ENCODE peak calls at places on chromosomes 13 and 19, in seven cellular contexts. Z, I, X, Q, O, U and W are unnamed samples.

GRCh38 chr19:50264483-50265186 is 61.2 kb downstream of the MYH14 start:
- DNase-seq in O (no peak), I (no peak), U (no peak), X (no peak), Q (no peak), Z (no peak), W (no peak)

GRCh38 chr19:19113040-19113541 is 25.2 kb downstream of the TMEM161A start:
- DNase-seq in U (no peak), O (no peak), I (peak), Z (no peak), Q (peak), X (peak), W (peak)

GRCh38 chr13:79724348-79725103 is 243.6 kb downstream of the NDFIP2 start:
- DNase-seq in X (no peak), Q (peak), Z (no peak), O (no peak), I (no peak), U (peak), W (peak)

GRCh38 chr19:4913996-4914735 is 4.9 kb downstream of the UHRF1 start:
- DNase-seq in X (no peak), Z (no peak), O (no peak), I (no peak), Q (no peak), U (no peak), W (no peak)

GRCh38 chr13:64505511-64505910 is 2724.6 kb downstream of the PCDH9 start:
- DNase-seq in U (no peak), I (no peak), Q (peak), O (no peak), X (peak), Z (no peak), W (peak)

GRCh38 chr13:46361535-46361934 is 25.5 kb downstream of the RUBCNL start:
- DNase-seq in O (no peak), Z (no peak), U (no peak), I (no peak), Q (no peak), X (peak), W (no peak)

GRCh38 chr19:39351537-39352037 is 9.4 kb downstream of the SAMD4B start:
- DNase-seq in X (peak), I (no peak), Q (peak), U (no peak), O (no peak), Z (no peak), W (no peak)

GRCh38 chr13:110415669-110416068 is 108.6 kb downstream of the COL4A2 start:
- DNase-seq in Q (no peak), O (peak), U (peak), Z (no peak), I (no peak), X (no peak), W (peak)

GRCh38 chr19:28482221-28482620 is 730.7 kb downstream of the UQCRFS1 start:
- DNase-seq in I (no peak), Z (no peak), U (peak), Q (no peak), O (no peak), X (peak), W (no peak)

GRCh38 chr13:96781141-96781540 is 213.1 kb downstream of the OXGR1 start:
- DNase-seq in Q (no peak), Z (no peak), U (no peak), O (no peak), X (no peak), I (no peak), W (no peak)

GRCh38 chr19:19053508-19054314 is 10.1 kb upstream of the SLC25A42 start:
- DNase-seq in U (peak), O (no peak), Q (peak), I (peak), Z (no peak), X (peak), W (peak)

GRCh38 chr13:109156181-109156935 is 526.9 kb downstream of the MYO16 start:
- DNase-seq in Z (peak), U (no peak), X (peak), Q (peak), O (no peak), I (no peak), W (peak)

GRCh38 chr13:24684600-24684998 is 4.4 kb downstream of the ATP12A start:
- DNase-seq in U (no peak), I (no peak), Z (no peak), X (peak), O (no peak), Q (peak), W (peak)

GRCh38 chr19:46963093-46963734 is 56.4 kb upstream of the NPAS1 start:
- DNase-seq in O (no peak), X (peak), Q (peak), U (no peak), Z (peak), I (no peak), W (peak)

GRCh38 chr19:52943884-52944643 is 18.6 kb downstream of the ZNF816 start:
- DNase-seq in Q (no peak), X (no peak), Z (no peak), U (no peak), O (no peak), I (no peak), W (no peak)

GRCh38 chr19:17957149-17957849 is 9.6 kb upstream of the KCNN1 start:
- DNase-seq in O (no peak), Q (no peak), X (no peak), I (no peak), Z (no peak), U (no peak), W (no peak)

GRCh38 chr19:5045956-5046338 is 77.0 kb downstream of the KDM4B start:
- DNase-seq in I (no peak), Q (no peak), U (peak), Z (no peak), X (no peak), O (no peak), W (no peak)

GRCh38 chr19:1067341-1068103 is 555 bp downstream of the ARHGAP45 start:
- DNase-seq in O (peak), I (no peak), Z (no peak), U (no peak), Q (no peak), X (no peak), W (no peak)

GRCh38 chr19:13132471-13133166 is 14.6 kb downstream of the NACC1 start:
- DNase-seq in Z (no peak), I (no peak), U (no peak), Q (peak), O (no peak), X (peak), W (peak)

GRCh38 chr19:33427801-33428626 is 54.5 kb downstream of the CEBPG start:
- DNase-seq in I (no peak), Q (no peak), O (no peak), U (no peak), Z (no peak), X (no peak), W (no peak)
- TF ChIP-seq CTCF in I (peak), Q (no peak), O (no peak), U (no peak), Z (no peak), X (no peak), W (no peak)

GRCh38 chr19:38064661-38065425 is 157.8 kb downstream of the SIPA1L3 start:
- DNase-seq in Z (no peak), X (no peak), Q (no peak), O (no peak), U (no peak), I (no peak), W (no peak)

GRCh38 chr19:38061294-38061693 is 154.3 kb downstream of the SIPA1L3 start:
- DNase-seq in U (no peak), Q (peak), I (no peak), Z (no peak), O (no peak), X (peak), W (peak)

GRCh38 chr19:38060346-38060745 is 153.3 kb downstream of the SIPA1L3 start:
- DNase-seq in Z (no peak), O (no peak), Q (no peak), X (no peak), U (no peak), I (no peak), W (no peak)

GRCh38 chr19:38063921-38064320 is 156.9 kb downstream of the SIPA1L3 start:
- DNase-seq in Z (no peak), Q (no peak), U (no peak), I (no peak), X (no peak), O (no peak), W (no peak)

DNA sequence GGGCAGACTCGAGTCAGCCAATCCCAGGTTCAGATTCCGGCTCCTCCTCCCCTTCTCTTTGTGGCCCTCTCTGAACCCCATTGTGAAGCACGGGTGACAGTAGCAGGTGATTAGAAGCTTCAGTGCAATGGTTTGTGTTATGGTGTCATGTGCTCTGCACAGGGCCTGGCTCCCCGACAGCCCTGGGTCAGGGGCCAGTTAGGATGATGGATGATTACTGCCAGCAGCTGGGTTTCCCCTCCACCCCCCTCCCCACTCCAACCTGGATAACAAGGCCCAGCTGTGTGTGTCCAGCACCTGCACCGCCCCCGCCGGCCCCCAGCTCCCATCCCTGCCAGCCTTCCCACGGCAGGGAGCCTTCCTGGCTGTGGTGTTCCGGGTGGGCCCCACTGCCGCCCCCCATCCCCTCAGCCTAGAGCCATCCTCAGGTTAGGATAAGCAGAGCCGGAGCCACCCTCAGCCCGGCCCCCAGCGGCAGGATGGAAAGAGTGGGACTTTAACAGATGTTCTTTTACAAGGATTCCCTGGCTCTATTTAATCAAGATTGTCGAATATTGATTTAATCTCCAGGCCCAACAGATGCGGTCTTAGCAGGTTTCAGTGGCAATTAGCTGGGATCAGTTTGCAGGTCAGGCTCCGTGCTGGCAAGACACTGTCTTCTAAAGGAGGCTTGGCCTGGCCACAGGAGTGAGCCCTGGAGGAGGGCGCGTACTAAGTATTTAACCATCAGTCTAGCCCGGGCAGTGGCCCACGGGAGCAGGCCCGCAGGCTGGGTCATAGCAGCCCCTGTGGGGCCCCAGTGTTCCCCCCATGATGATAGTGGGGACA is 156.2 kb downstream of the SIPA1L3 start:
- DNase-seq in O (no peak), Z (no peak), Q (no peak), X (no peak), U (no peak), I (peak), W (no peak)
- H3K4me3 ChIP-seq in O (no peak), Z (no peak), Q (no peak), X (no peak), U (no peak), I (no peak), W (no peak)

GRCh38 chr13:51324714-51325440 is 14.6 kb upstream of the SERPINE3 start:
- DNase-seq in U (no peak), Z (no peak), Q (no peak), I (peak), X (no peak), O (no peak), W (no peak)

GRCh38 chr13:51323824-51324511 is 15.5 kb upstream of the SERPINE3 start:
- DNase-seq in X (no peak), Q (no peak), U (no peak), Z (no peak), I (no peak), O (no peak), W (no peak)

GRCh38 chr13:51325837-51326236 is 13.7 kb upstream of the SERPINE3 start:
- DNase-seq in Q (no peak), I (no peak), U (no peak), O (no peak), Z (no peak), X (no peak), W (no peak)

GRCh38 chr13:51328488-51328887 is 11.0 kb upstream of the SERPINE3 start:
- DNase-seq in Q (no peak), U (no peak), O (no peak), X (no peak), Z (no peak), I (peak), W (no peak)

DNA sequence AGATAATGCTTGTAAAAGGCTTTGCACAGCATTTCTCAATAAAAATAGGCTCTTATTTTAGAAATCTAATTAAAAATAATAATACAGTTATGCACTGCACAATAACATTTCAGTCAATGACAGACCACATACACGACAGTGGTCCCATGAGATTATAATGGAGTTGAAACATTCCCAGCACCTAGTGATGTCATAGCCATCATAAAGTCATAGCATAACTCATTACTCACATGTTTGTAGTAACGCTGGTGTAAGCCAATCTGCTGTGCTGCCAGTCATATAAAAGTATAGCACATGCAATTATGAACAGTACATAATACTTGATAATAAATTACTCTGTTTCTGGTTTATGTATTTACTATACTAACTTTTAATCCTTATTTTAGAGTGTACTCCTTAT is 12.7 kb upstream of the SERPINE3 start:
- DNase-seq in O (no peak), I (no peak), X (no peak), Q (no peak), U (no peak), Z (no peak), W (no peak)
- TF ChIP-seq CTCF in O (no peak), I (no peak), X (no peak), Q (no peak), U (no peak), Z (no peak), W (no peak)

GRCh38 chr13:99301913-99302636 is 5.1 kb downstream of the GPR183 start:
- DNase-seq in X (no peak), Q (no peak), U (no peak), Z (no peak), O (no peak), I (no peak), W (no peak)

GRCh38 chr13:99302637-99303505 is 4.3 kb downstream of the GPR183 start:
- DNase-seq in Z (no peak), U (no peak), O (no peak), I (no peak), X (no peak), Q (no peak), W (no peak)

GRCh38 chr13:99305180-99305965 is 1.8 kb downstream of the GPR183 start:
- DNase-seq in O (no peak), Q (no peak), Z (no peak), U (no peak), I (no peak), X (no peak), W (no peak)

GRCh38 chr13:99303863-99304521 is 3.2 kb downstream of the GPR183 start:
- DNase-seq in U (no peak), I (no peak), O (no peak), X (no peak), Z (no peak), Q (no peak), W (no peak)

DNA sequence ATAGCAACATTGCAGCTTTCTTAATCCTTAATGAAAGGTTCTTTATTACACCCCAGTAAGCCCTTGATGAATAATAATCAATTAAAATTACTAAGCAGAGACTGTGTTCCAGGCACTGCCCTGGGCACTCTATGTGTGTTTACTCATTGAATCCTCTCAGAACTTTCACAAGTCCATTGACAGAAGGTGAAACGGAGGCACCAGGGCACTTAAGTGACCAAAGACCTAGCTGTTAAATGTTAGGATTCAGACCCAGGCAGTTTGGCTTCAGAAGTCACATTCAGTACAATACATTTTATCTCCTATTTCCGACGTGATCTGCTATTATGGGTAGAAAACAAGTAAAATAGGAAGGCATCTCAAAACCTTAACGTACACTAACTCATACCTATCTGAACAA is 2.7 kb downstream of the GPR183 start:
- DNase-seq in O (no peak), X (no peak), I (no peak), Z (no peak), Q (no peak), U (no peak), W (no peak)
- H3K4me3 ChIP-seq in O (peak), X (no peak), I (no peak), Z (no peak), Q (no peak), U (peak), W (no peak)

GRCh38 chr13:28528848-28529247 is 33.9 kb upstream of the FLT1 start:
- DNase-seq in U (no peak), Q (no peak), O (no peak), I (no peak), Z (no peak), X (no peak), W (no peak)
- TF ChIP-seq CTCF in U (peak), Q (no peak), O (no peak), I (peak), Z (peak), X (no peak), W (no peak)

GRCh38 chr19:51798958-51799310 is 4.0 kb downstream of the FPR3 start:
- DNase-seq in U (no peak), Z (no peak), O (no peak), X (no peak), I (no peak), Q (no peak), W (no peak)

GRCh38 chr19:51794865-51795490 is at the start of gene FPR3:
- DNase-seq in I (no peak), X (peak), Q (no peak), Z (peak), U (no peak), O (no peak), W (no peak)

GRCh38 chr19:51798127-51798526 is 3.2 kb downstream of the FPR3 start:
- DNase-seq in Q (no peak), X (no peak), Z (no peak), U (no peak), I (no peak), O (no peak), W (no peak)

GRCh38 chr19:51793994-51794393 is 963 bp upstream of the FPR3 start:
- DNase-seq in I (no peak), Q (no peak), Z (no peak), O (no peak), X (no peak), U (no peak), W (no peak)

DNA sequence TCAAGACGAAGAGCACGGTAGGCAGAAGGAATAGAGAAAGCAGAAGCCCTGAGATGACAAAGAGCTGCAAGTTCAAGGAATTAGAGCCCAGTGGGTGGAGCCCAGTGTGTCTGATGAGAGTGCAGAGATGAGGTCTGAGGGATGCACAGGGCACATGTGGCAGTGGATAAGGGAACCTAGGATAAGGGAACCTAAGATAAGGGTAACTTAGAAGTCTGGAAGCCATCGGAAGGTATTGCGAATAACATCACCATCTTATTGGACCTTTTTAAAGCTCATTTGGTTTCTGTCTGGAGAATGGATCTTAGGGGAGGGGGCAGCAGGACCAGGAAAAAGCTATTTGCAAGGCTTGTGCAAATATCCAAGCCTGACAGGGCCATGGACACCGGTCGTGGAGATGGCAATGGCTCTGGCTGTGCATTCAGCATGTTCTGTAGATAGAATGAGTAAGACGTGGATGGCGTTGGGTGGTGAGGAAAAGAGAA is 1.3 kb downstream of the FPR3 start:
- DNase-seq in O (no peak), Q (no peak), Z (no peak), U (no peak), I (no peak), X (no peak), W (no peak)
- H3K4me3 ChIP-seq in O (no peak), Q (no peak), Z (no peak), U (no peak), I (no peak), X (no peak), W (no peak)